ENCODE peak calls at places on chromosomes 2 and 18, in seven cellular contexts. S, N, O, X, F, Y and K are unnamed samples.

GRCh38 chr2:9300829-9301453 is 94.3 kb downstream of the ASAP2 start:
- DNase-seq in Y (no peak), N (no peak), S (peak), X (no peak), O (no peak), F (no peak), K (no peak)

GRCh38 chr2:191728710-191729597 is 51.0 kb downstream of the NABP1 start:
- DNase-seq in S (no peak), N (peak), Y (peak), F (no peak), O (peak), X (peak), K (no peak)

GRCh38 chr2:4175343-4175742 is 472.0 kb downstream of the DCDC2C start:
- DNase-seq in X (no peak), Y (no peak), F (no peak), S (no peak), N (no peak), O (no peak), K (no peak)

GRCh38 chr2:226423498-226423960 is 376.1 kb downstream of the IRS1 start:
- DNase-seq in X (no peak), S (peak), Y (peak), O (peak), F (no peak), N (no peak), K (no peak)

GRCh38 chr18:60445341-60445740 is 72.8 kb upstream of the MC4R start:
- DNase-seq in S (no peak), N (no peak), Y (peak), F (no peak), X (no peak), O (peak), K (no peak)

GRCh38 chr2:24919100-24919976 is 699 bp downstream of the ADCY3 start:
- DNase-seq in O (no peak), S (peak), F (peak), X (peak), N (peak), Y (peak), K (no peak)

GRCh38 chr18:79217979-79218604 is 148.9 kb downstream of the ATP9B start:
- DNase-seq in F (no peak), S (no peak), X (peak), Y (no peak), O (no peak), N (no peak), K (no peak)

GRCh38 chr2:215055891-215056290 is 82.5 kb downstream of the ABCA12 start:
- DNase-seq in N (no peak), S (no peak), X (no peak), F (no peak), Y (no peak), O (no peak), K (no peak)

GRCh38 chr2:33298233-33298632 is 178.2 kb upstream of the RASGRP3 start:
- DNase-seq in O (peak), N (peak), X (peak), Y (peak), F (no peak), S (no peak), K (no peak)
- TF ChIP-seq CTCF in O (no peak), N (no peak), X (no peak), Y (no peak), F (no peak), S (no peak), K (no peak)

DNA sequence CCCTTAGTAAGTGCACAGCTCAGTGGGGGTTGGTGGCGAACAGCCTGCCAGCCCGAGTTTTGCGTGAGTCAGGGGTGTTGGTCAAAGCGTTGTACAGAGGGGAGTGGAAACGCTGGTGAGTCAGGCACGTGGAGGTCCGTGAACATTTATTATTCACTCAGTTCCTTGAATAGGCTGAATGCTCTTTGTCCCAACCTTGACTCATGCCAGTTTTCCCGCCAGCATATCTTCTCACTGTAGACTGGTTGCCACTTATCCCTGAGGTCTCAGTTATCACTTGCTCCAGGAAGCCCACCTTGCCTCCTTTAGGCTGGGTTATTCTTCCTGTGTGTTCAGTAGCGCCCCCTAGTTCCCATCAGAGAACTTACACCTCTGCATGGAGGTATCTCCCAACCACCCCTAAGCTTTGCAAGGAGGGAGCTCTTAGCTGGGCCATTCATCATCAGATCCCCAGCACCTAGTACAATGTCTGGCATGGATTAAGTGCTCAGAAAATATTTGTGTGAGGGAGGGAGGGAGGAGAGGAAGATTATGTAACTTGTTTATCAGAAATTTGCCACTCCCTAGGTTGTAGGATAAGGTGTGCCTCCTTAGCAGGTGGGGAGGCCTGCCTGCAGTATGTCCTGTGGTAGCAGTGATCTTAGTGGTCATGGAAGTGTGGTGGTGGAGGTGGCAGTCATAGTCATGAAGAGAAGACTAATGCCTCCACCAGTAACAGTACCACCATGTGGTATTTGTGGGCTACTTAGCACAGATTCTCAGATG is 72.1 kb downstream of the CABLES1 start:
- DNase-seq in Y (peak), S (no peak), X (no peak), N (peak), O (peak), F (no peak), K (no peak)
- TF ChIP-seq CTCF in Y (peak), S (no peak), X (peak), N (peak), O (peak), F (no peak), K (peak)

DNA sequence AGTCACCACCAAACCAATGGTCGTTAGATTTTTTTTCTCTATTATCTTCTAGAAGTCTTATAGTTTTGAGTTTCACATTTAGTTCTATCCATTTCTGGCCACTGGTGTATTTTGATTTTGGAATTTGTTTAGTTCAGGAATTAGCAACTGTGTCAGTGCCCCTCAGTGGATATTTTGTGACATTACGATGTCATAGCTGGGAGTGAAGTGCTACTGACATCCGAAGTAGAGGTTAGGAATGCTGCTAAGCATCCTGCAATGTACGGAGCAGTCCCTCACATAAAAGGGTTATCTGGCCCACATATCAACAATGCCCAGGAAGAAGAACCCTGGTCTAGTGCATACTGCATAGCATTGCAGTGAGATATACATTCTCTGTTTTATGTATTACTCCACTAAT is 157.4 kb upstream of the RGPD4 start:
- DNase-seq in O (peak), F (no peak), S (no peak), N (peak), X (peak), Y (no peak), K (no peak)
- TF ChIP-seq CTCF in O (no peak), F (peak), S (no peak), N (peak), X (peak), Y (peak), K (peak)

GRCh38 chr2:10331702-10332401 is 29.1 kb downstream of the HPCAL1 start:
- DNase-seq in N (no peak), Y (no peak), S (no peak), O (no peak), F (no peak), X (no peak), K (no peak)

GRCh38 chr2:10329880-10330699 is 27.4 kb downstream of the HPCAL1 start:
- DNase-seq in X (peak), Y (peak), O (peak), F (no peak), N (peak), S (no peak), K (no peak)

GRCh38 chr2:10330700-10331032 is 28.0 kb downstream of the HPCAL1 start:
- DNase-seq in X (no peak), S (no peak), N (no peak), F (no peak), Y (no peak), O (no peak), K (no peak)

GRCh38 chr2:10332402-10333246 is 29.9 kb downstream of the HPCAL1 start:
- DNase-seq in S (no peak), O (no peak), X (no peak), F (no peak), N (no peak), Y (no peak), K (no peak)

DNA sequence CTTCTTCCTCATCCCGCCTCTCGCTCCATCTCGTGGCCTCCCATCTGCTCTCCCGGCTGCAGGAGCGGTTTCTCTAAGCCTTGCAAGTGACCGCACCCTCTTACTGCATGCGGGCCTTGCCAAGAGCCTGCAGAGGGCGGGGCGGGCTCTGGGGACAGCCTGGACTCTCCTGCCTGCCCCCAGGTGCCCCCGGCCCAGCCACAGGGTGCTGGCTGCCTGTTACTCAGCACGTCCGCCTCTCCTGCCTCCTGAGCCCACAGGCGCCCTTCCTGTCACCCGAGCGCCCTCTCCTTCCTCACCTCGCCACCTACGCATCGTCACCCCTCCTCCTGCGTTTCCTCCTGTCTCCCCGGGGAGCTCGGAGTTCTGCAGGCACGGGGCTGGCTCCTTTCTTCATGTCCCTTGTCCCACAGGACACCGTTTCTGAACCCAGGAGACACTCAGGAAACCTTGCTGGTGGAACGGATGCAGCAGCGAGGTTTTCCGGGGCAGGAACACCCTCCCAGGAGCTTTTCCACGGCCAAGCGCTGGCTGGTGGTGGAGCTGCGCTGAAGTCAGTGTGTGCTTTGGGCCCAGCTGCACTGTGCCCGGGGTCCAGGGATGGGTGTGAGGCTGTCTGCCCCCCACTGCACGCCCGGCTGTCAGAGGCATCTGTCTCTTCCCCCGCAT is 28.5 kb downstream of the HPCAL1 start:
- DNase-seq in S (no peak), O (peak), F (peak), Y (no peak), N (peak), X (peak), K (no peak)
- TF ChIP-seq CTCF in S (no peak), O (no peak), F (no peak), Y (no peak), N (no peak), X (no peak), K (no peak)

GRCh38 chr2:79612999-79613398 is 100.1 kb downstream of the CTNNA2 start:
- DNase-seq in N (peak), Y (no peak), O (no peak), F (no peak), X (no peak), S (no peak), K (no peak)
- TF ChIP-seq CTCF in N (no peak), Y (no peak), O (no peak), F (no peak), X (no peak), S (no peak), K (no peak)

GRCh38 chr2:196431957-196432356 is 207.6 kb upstream of the CCDC150 start:
- DNase-seq in S (no peak), Y (peak), X (peak), O (no peak), F (peak), N (peak), K (no peak)
- TF ChIP-seq CTCF in S (no peak), Y (peak), X (peak), O (peak), F (peak), N (peak), K (peak)

GRCh38 chr18:76837071-76837470 is 14.7 kb downstream of the ZNF236 start:
- DNase-seq in Y (no peak), X (no peak), F (no peak), N (no peak), O (no peak), S (no peak), K (no peak)

GRCh38 chr18:76835380-76835779 is 13.0 kb downstream of the ZNF236 start:
- DNase-seq in O (no peak), Y (no peak), X (no peak), N (no peak), F (no peak), S (no peak), K (no peak)

GRCh38 chr18:76834379-76834778 is 12.0 kb downstream of the ZNF236 start:
- DNase-seq in X (no peak), N (no peak), O (no peak), S (no peak), Y (no peak), F (no peak), K (no peak)

GRCh38 chr18:76839395-76839794 is 17.0 kb downstream of the ZNF236 start:
- DNase-seq in X (no peak), N (no peak), F (no peak), Y (peak), S (no peak), O (peak), K (no peak)

GRCh38 chr18:76838182-76838581 is 15.8 kb downstream of the ZNF236 start:
- DNase-seq in Y (peak), F (no peak), N (no peak), S (no peak), O (peak), X (peak), K (no peak)
- TF ChIP-seq CTCF in Y (no peak), F (no peak), N (no peak), S (no peak), O (no peak), X (no peak), K (no peak)

DNA sequence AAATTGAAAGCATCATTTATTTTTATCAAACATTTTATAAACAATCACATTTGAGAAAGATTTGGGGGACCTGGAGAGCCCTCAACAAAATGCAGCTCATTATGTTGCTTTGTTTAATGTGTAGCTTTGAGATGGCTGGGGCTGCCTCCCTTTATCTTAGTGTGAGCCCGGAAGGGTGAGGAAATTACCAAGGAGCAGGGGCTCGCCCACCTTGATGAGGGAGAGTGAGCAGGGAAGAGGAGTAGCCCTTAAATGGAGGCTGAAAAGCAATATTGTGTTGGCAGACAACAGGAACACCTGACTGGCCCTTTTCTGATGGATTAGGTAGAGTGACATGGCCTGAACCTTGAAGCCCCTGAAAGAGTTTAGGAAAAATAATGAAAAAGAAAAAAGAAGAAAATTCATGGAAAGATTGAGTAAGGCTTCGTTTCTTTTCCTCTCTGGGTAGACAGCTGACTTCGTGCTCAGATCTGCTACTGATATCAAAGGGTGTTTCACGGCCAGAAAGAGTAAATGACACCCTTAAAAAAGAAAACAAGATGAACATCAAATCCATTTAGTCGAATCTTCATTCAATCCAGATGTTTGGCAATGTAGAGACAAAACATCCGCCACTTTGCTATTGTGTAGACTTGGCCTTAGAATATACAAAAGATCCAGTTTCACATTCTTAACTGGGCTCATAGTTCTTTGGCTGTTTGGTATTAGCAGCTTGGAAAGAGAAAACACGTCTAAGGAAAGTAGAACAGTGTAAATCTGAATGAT is 206.5 kb upstream of the TCF4 start:
- DNase-seq in X (no peak), F (no peak), N (no peak), S (no peak), O (peak), Y (peak), K (no peak)
- TF ChIP-seq CTCF in X (no peak), F (no peak), N (no peak), S (no peak), O (no peak), Y (no peak), K (no peak)

DNA sequence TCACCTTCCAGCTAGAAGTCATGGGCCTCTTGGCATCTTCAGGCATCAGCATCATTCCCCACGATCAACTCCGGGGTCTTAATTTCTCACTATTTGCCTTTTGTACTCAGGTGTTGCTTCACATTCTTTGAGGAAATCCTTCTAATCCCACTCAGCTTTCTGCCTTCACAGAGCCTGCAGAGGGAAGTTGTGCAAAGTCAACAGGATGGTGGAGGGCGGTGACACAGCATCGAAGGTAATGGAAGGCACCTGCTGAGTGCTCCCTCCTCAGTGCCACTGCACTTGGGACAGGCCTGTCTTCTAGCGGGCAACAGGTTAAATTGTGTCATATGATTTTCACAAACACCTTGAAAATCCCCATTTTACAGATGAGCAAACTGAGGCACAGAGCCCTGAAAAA is 164.0 kb downstream of the EN1 start:
- DNase-seq in X (no peak), F (no peak), Y (no peak), N (no peak), O (no peak), S (no peak), K (no peak)
- TF ChIP-seq CTCF in X (no peak), F (no peak), Y (no peak), N (no peak), O (no peak), S (no peak), K (no peak)